ENCODE peak calls at places on chromosomes 5 and 9, in five cellular contexts. One of them, this sample, is unnamed.

GRCh38 chr5:170393235-170393634 is 4.1 kb upstream of the KCNMB1 start:
- DNase-seq in tibial nerve: no peak
- DNase-seq in HT1080: peak
- DNase-seq in foreskin fibroblast: peak
- DNase-seq in KBM-7: no peak
- DNase-seq in this sample: no peak

GRCh38 chr5:582936-583635 is 29.1 kb upstream of the CEP72 start:
- DNase-seq in tibial nerve: no peak
- DNase-seq in HT1080: no peak
- DNase-seq in foreskin fibroblast: no peak
- DNase-seq in KBM-7: no peak
- DNase-seq in this sample: no peak

GRCh38 chr9:24616858-24617257 is 71.2 kb upstream of the IZUMO3 start:
- DNase-seq in tibial nerve: no peak
- DNase-seq in HT1080: no peak
- DNase-seq in foreskin fibroblast: no peak
- DNase-seq in KBM-7: no peak
- DNase-seq in this sample: peak

GRCh38 chr5:99088309-99088708 is 159.5 kb upstream of the CHD1 start:
- DNase-seq in tibial nerve: no peak
- DNase-seq in HT1080: peak
- DNase-seq in foreskin fibroblast: no peak
- DNase-seq in KBM-7: no peak
- DNase-seq in this sample: no peak

GRCh38 chr5:150590979-150591411 is 49.5 kb upstream of the SYNPO start:
- DNase-seq in tibial nerve: no peak
- DNase-seq in HT1080: no peak
- DNase-seq in foreskin fibroblast: no peak
- DNase-seq in KBM-7: no peak
- DNase-seq in this sample: no peak

GRCh38 chr9:89139450-89139849 is 39.2 kb downstream of the SHC3 start:
- DNase-seq in tibial nerve: no peak
- DNase-seq in HT1080: no peak
- DNase-seq in foreskin fibroblast: no peak
- DNase-seq in KBM-7: no peak
- DNase-seq in this sample: no peak

GRCh38 chr5:59007460-59008063 is 424.7 kb downstream of the RAB3C start:
- DNase-seq in tibial nerve: no peak
- DNase-seq in HT1080: peak
- DNase-seq in foreskin fibroblast: no peak
- DNase-seq in KBM-7: peak
- DNase-seq in this sample: no peak

GRCh38 chr9:17986595-17986994 is 407.7 kb downstream of the SH3GL2 start:
- DNase-seq in tibial nerve: no peak
- DNase-seq in HT1080: no peak
- DNase-seq in foreskin fibroblast: no peak
- DNase-seq in KBM-7: no peak
- DNase-seq in this sample: no peak

GRCh38 chr5:136712628-136713027 is 347.3 kb upstream of the TRPC7 start:
- DNase-seq in tibial nerve: no peak
- DNase-seq in HT1080: no peak
- DNase-seq in foreskin fibroblast: no peak
- DNase-seq in KBM-7: no peak
- DNase-seq in this sample: no peak

GRCh38 chr9:68963416-68963815 is 50.5 kb downstream of the PRKACG start:
- DNase-seq in tibial nerve: no peak
- DNase-seq in HT1080: no peak
- DNase-seq in foreskin fibroblast: no peak
- DNase-seq in KBM-7: no peak
- DNase-seq in this sample: no peak

GRCh38 chr5:3364433-3364832 is 231.2 kb upstream of the IRX1 start:
- DNase-seq in tibial nerve: no peak
- DNase-seq in HT1080: no peak
- DNase-seq in foreskin fibroblast: no peak
- DNase-seq in KBM-7: no peak
- DNase-seq in this sample: no peak

GRCh38 chr5:27434335-27434734 is 395.9 kb upstream of the CDH9 start:
- DNase-seq in tibial nerve: no peak
- DNase-seq in HT1080: no peak
- DNase-seq in foreskin fibroblast: no peak
- DNase-seq in KBM-7: no peak
- DNase-seq in this sample: no peak

GRCh38 chr5:8138884-8139283 is 269.9 kb downstream of the MTRR start:
- DNase-seq in tibial nerve: no peak
- DNase-seq in HT1080: no peak
- DNase-seq in foreskin fibroblast: no peak
- DNase-seq in KBM-7: peak
- DNase-seq in this sample: no peak

GRCh38 chr5:95859327-95860060 is 37.0 kb upstream of the GLRX start:
- DNase-seq in tibial nerve: no peak
- DNase-seq in HT1080: no peak
- DNase-seq in foreskin fibroblast: peak
- DNase-seq in KBM-7: no peak
- DNase-seq in this sample: no peak

This sample was measured in WERI-Rb-1.